ENCODE peak calls at places on chromosomes 13 and 19, in ten cellular contexts. U is GM06990; W is HFFc6; K is type B pancreatic cell; Z is activated B cell treated with CpG ODN at 0.5 μM for 24 hours; L is CD4-positive, alpha-beta T cell; V is endodermal cell; I is AG04450; N is heart left ventricle; T is fibroblast of lung. P is an unnamed sample.

GRCh38 chr19:14530505-14530904 is 1.1 kb downstream of the TECR start:
- DNase-seq in V (no peak), W (no peak), U (no peak), L (no peak), T (no peak), N (no peak), I (no peak), K (no peak), Z (no peak), P (no peak)

GRCh38 chr19:7670150-7670784 is 1.4 kb downstream of the RETN start:
- DNase-seq in W (no peak), N (no peak), V (no peak), U (no peak), I (no peak), Z (no peak), K (no peak), L (no peak), T (no peak), P (no peak)

GRCh38 chr19:48169585-48169973 is 565 bp downstream of the LIG1 start:
- DNase-seq in W (peak), I (peak), U (no peak), K (peak), L (peak), V (peak), T (peak), Z (peak), N (peak), P (peak)

GRCh38 chr19:956747-957451 is 27.2 kb upstream of the WDR18 start:
- DNase-seq in N (no peak), U (no peak), I (no peak), V (peak), W (peak), T (peak), Z (no peak), L (no peak), K (no peak), P (no peak)

GRCh38 chr19:40377876-40378385 is 12.1 kb downstream of the HIPK4 start:
- DNase-seq in V (no peak), U (no peak), W (no peak), N (no peak), Z (no peak), K (no peak), L (no peak), I (no peak), T (no peak), P (no peak)

GRCh38 chr19:43872547-43873336 is 45.6 kb downstream of the ZNF283 start:
- DNase-seq in I (no peak), L (no peak), T (peak), N (no peak), V (no peak), Z (no peak), U (no peak), K (no peak), W (no peak), P (no peak)

GRCh38 chr13:98083507-98083906 is 59.4 kb upstream of the FARP1 start:
- DNase-seq in V (no peak), K (no peak), I (peak), W (peak), U (no peak), Z (no peak), L (no peak), T (peak), N (no peak), P (no peak)

GRCh38 chr19:49106648-49107135 is 7.5 kb upstream of the LIN7B start:
- DNase-seq in K (no peak), T (peak), V (peak), W (peak), Z (peak), U (no peak), L (peak), I (no peak), N (peak), P (peak)

GRCh38 chr19:35268546-35269424 is at the start of gene USF2:
- DNase-seq in W (peak), N (peak), K (no peak), V (peak), U (peak), I (no peak), Z (peak), L (peak), T (peak), P (peak)

GRCh38 chr19:47049307-47049700 is 880 bp upstream of the TMEM160 start:
- DNase-seq in N (peak), T (no peak), L (no peak), Z (no peak), W (peak), K (no peak), V (peak), U (no peak), I (no peak), P (no peak)

GRCh38 chr19:5313307-5313706 is 27.3 kb downstream of the PTPRS start:
- DNase-seq in Z (peak), K (no peak), W (no peak), V (no peak), U (peak), L (no peak), T (no peak), I (no peak), N (no peak), P (no peak)

GRCh38 chr19:55451522-55452380 is 8.7 kb upstream of the SHISA7 start:
- DNase-seq in W (no peak), Z (no peak), I (no peak), V (peak), L (no peak), T (no peak), U (no peak), N (no peak), K (no peak), P (no peak)

GRCh38 chr13:80858131-80858530 is 517.2 kb upstream of the SPRY2 start:
- DNase-seq in Z (no peak), L (no peak), K (no peak), I (no peak), U (no peak), V (no peak), W (no peak), N (no peak), T (no peak), P (no peak)

GRCh38 chr13:43608400-43609137 is 178.2 kb downstream of the ENOX1 start:
- DNase-seq in N (no peak), L (no peak), Z (no peak), I (no peak), T (no peak), U (no peak), K (no peak), W (no peak), V (no peak), P (no peak)

GRCh38 chr19:13953021-13953531 is 767 bp downstream of the DCAF15 start:
- DNase-seq in L (no peak), K (no peak), U (no peak), I (no peak), W (peak), N (no peak), Z (no peak), T (peak), V (peak), P (no peak)

GRCh38 chr19:6020972-6021805 is 43.2 kb upstream of the RANBP3 start:
- DNase-seq in W (no peak), Z (no peak), N (no peak), V (no peak), T (no peak), L (no peak), K (no peak), U (no peak), I (no peak), P (no peak)

GRCh38 chr13:59673301-59673700 is 490.4 kb downstream of the DIAPH3 start:
- DNase-seq in V (no peak), L (no peak), T (peak), N (no peak), U (no peak), I (no peak), Z (no peak), W (no peak), K (no peak), P (no peak)

GRCh38 chr13:105410602-105411001 is 1124.9 kb downstream of the EFNB2 start:
- DNase-seq in T (peak), N (peak), V (peak), U (peak), K (no peak), I (no peak), L (no peak), W (no peak), Z (no peak), P (peak)

GRCh38 chr19:4064551-4065260 is 2.0 kb downstream of the ZBTB7A start:
- DNase-seq in U (no peak), L (no peak), W (no peak), N (peak), K (no peak), T (peak), V (peak), I (no peak), Z (peak), P (no peak)

GRCh38 chr13:85798999-85799646 is at the start of gene SLITRK6:
- DNase-seq in K (no peak), Z (no peak), W (peak), N (no peak), T (peak), U (no peak), L (no peak), V (peak), I (peak), P (no peak)

GRCh38 chr13:23799945-23800344 is 89.3 kb downstream of the MIPEP start:
- DNase-seq in T (peak), U (peak), L (no peak), I (no peak), Z (no peak), V (no peak), K (no peak), W (no peak), N (no peak), P (peak)

GRCh38 chr13:33849211-33849610 is 31.3 kb downstream of the RFC3 start:
- DNase-seq in T (no peak), L (no peak), Z (no peak), V (no peak), N (no peak), I (no peak), U (no peak), K (no peak), W (no peak), P (no peak)

GRCh38 chr19:7611541-7612279 is 16.0 kb downstream of the CAMSAP3 start:
- DNase-seq in Z (no peak), U (no peak), N (peak), K (no peak), W (no peak), T (no peak), I (no peak), V (no peak), L (no peak), P (no peak)

GRCh38 chr19:35718345-35719041 is 690 bp downstream of the KMT2B start:
- DNase-seq in K (no peak), U (peak), W (no peak), T (no peak), I (no peak), N (peak), L (no peak), V (peak), Z (no peak), P (peak)

GRCh38 chr19:38561658-38562057 is 56.1 kb downstream of the MAP4K1 start:
- DNase-seq in N (no peak), L (no peak), Z (no peak), K (no peak), U (no peak), W (no peak), T (no peak), I (no peak), V (no peak), P (peak)

GRCh38 chr13:94346261-94347019 is 133.0 kb downstream of the DCT start:
- DNase-seq in T (no peak), W (no peak), K (no peak), V (no peak), I (no peak), L (no peak), N (no peak), Z (no peak), U (no peak), P (no peak)

GRCh38 chr13:80572308-80572676 is 231.4 kb upstream of the SPRY2 start:
- DNase-seq in U (no peak), V (no peak), L (no peak), I (no peak), N (no peak), Z (no peak), T (no peak), W (no peak), K (no peak), P (no peak)

GRCh38 chr13:114081761-114082681 is 50.4 kb downstream of the RASA3 start:
- DNase-seq in Z (no peak), I (no peak), U (no peak), L (no peak), W (no peak), T (no peak), N (no peak), K (no peak), V (peak), P (no peak)

GRCh38 chr13:54210397-54211050 is 1181.9 kb downstream of the OLFM4 start:
- DNase-seq in T (no peak), U (no peak), L (no peak), N (no peak), I (no peak), V (no peak), W (no peak), Z (no peak), K (no peak), P (no peak)

DNA sequence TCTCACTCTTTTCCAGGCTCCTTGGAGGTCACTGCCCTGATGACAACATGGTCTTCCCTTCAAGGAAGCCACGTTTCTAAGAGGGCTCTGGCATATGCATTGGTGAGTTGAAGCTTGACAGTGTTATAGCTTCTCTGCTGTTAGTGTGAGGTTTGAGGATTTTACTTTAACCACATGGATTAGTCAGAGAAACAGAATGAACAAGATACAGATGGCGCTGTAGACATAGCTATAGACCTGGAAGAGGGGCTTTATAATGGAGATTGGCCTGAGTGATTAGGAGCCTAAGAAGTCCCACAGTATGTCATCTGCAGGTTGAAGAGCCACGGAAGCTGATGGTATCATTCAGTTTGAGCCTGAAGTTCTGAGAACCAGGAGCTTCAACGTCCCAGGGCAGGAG is 18.4 kb upstream of the URI1 start:
- DNase-seq in N (no peak), L (no peak), K (no peak), I (no peak), T (no peak), U (no peak), Z (no peak), V (no peak), W (peak), P (no peak)
- TF ChIP-seq CTCF in N (no peak), L (no peak), K (no peak), I (no peak), T (no peak), U (peak), Z (no peak), V (peak), W (no peak), P (no peak)

GRCh38 chr13:77820431-77821149 is 98.0 kb downstream of the EDNRB start:
- DNase-seq in T (no peak), I (no peak), W (no peak), Z (no peak), N (no peak), V (no peak), L (no peak), U (no peak), K (no peak), P (no peak)
- TF ChIP-seq CTCF in T (no peak), I (peak), W (no peak), Z (no peak), N (no peak), V (peak), L (no peak), U (peak), K (peak), P (no peak)

GRCh38 chr19:17677002-17677401 is 11.2 kb downstream of the UNC13A start:
- DNase-seq in N (no peak), U (no peak), Z (no peak), L (no peak), K (no peak), W (no peak), I (no peak), V (no peak), T (no peak), P (peak)
- TF ChIP-seq CTCF in N (no peak), U (peak), Z (no peak), L (no peak), K (no peak), W (peak), I (peak), V (peak), T (no peak), P (no peak)

GRCh38 chr19:2048959-2049740 is 1.9 kb downstream of the MKNK2 start:
- DNase-seq in I (no peak), Z (no peak), K (no peak), N (peak), V (no peak), T (no peak), U (peak), L (no peak), W (no peak), P (no peak)

GRCh38 chr19:2050349-2050990 is 574 bp downstream of the MKNK2 start:
- DNase-seq in K (no peak), N (no peak), T (no peak), I (no peak), V (no peak), L (no peak), U (no peak), W (no peak), Z (no peak), P (no peak)

GRCh38 chr19:2051771-2052704 is 994 bp upstream of the MKNK2 start:
- DNase-seq in I (no peak), W (no peak), K (no peak), L (no peak), N (peak), U (peak), Z (peak), T (peak), V (no peak), P (no peak)

GRCh38 chr19:2049741-2050348 is 1.2 kb downstream of the MKNK2 start:
- DNase-seq in Z (peak), I (no peak), T (peak), L (peak), N (peak), K (no peak), U (peak), W (peak), V (no peak), P (peak)

GRCh38 chr19:2050991-2051770 is at the start of gene MKNK2:
- DNase-seq in Z (peak), I (peak), L (peak), V (peak), W (peak), K (peak), U (peak), N (peak), T (peak), P (peak)
- TF ChIP-seq CTCF in Z (no peak), I (peak), L (peak), V (peak), W (peak), K (peak), U (peak), N (peak), T (peak), P (peak)

DNA sequence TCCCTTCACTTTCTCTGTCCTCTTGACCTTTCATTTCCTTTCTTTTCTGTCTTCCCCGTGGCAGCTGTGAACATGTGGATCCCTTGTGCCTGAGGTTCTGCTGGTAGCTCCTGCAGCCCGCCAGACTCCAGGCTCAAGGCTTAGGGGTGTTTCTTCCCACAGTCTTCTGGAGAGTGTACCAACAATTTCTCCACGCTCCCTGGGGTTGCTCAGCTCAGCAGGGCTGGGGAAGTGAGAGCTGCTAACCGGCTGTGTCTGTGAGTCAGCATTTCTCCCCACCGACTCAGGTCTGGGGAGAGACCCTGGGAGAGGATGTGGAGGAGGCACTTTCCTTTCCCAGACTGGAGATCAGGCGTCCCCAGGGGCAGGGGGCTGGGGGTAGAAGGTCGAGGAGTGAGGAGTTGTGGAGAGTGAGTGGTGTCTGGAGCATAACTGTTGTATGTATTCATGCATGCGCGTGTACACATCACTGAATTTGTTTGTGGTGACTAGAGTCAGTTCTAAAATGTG is 193.6 kb downstream of the KCNRG start:
- DNase-seq in N (peak), U (peak), Z (peak), I (peak), L (no peak), W (no peak), K (no peak), V (peak), T (peak), P (peak)
- TF ChIP-seq CTCF in N (no peak), U (no peak), Z (no peak), I (no peak), L (no peak), W (no peak), K (no peak), V (no peak), T (no peak), P (no peak)

GRCh38 chr19:11296264-11296663 is 304 bp downstream of the TSPAN16 start:
- DNase-seq in K (no peak), I (no peak), Z (no peak), N (peak), V (no peak), T (no peak), W (no peak), L (no peak), U (no peak), P (no peak)

GRCh38 chr19:11291991-11292390 is 4.0 kb upstream of the TSPAN16 start:
- DNase-seq in L (no peak), W (no peak), V (no peak), T (no peak), U (no peak), N (no peak), K (no peak), Z (no peak), I (no peak), P (no peak)

GRCh38 chr19:11293468-11294389 is 2.2 kb upstream of the TSPAN16 start:
- DNase-seq in W (peak), L (peak), I (peak), K (peak), N (peak), U (peak), T (peak), V (peak), Z (peak), P (peak)

GRCh38 chr19:11295180-11295579 is 780 bp upstream of the TSPAN16 start:
- DNase-seq in U (no peak), N (no peak), I (no peak), V (no peak), Z (no peak), K (no peak), T (no peak), L (no peak), W (no peak), P (no peak)

DNA sequence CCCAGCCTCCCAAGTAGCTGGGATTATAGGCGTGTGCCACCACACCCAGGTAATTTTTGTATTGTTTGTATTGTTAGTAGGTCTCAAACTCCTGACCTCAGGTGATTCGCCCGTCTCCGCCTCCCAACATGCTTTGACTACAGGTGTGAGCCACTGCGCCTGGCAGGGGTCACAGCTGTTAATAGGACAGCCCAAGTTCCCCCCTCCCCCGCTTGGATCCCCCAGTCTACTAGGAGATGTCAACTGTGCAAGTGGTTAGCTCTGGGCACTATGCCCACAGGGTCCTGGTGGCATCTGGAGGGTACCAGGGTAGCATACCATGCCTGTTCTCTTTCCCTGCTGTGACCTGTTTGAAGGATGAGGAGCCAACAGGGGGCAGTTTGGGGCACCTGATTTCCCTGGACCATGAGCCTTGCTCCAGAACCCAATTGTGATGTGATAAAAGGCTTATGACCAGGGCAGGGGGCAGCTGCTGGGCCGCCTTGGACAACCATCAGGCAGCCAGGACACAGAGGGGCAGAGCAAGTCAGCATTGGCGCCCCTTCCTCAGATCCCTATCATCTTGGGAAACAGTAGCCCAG is at the start of gene TSPAN16:
- DNase-seq in Z (no peak), I (no peak), U (no peak), L (no peak), N (no peak), W (no peak), V (peak), K (no peak), T (no peak), P (no peak)
- TF ChIP-seq CTCF in Z (no peak), I (no peak), U (no peak), L (no peak), N (no peak), W (peak), V (peak), K (no peak), T (no peak), P (no peak)

GRCh38 chr13:28231642-28232041 is 93.3 kb downstream of the PAN3 start:
- DNase-seq in V (no peak), T (no peak), I (no peak), L (no peak), N (no peak), U (no peak), Z (no peak), W (no peak), K (no peak), P (no peak)

DNA sequence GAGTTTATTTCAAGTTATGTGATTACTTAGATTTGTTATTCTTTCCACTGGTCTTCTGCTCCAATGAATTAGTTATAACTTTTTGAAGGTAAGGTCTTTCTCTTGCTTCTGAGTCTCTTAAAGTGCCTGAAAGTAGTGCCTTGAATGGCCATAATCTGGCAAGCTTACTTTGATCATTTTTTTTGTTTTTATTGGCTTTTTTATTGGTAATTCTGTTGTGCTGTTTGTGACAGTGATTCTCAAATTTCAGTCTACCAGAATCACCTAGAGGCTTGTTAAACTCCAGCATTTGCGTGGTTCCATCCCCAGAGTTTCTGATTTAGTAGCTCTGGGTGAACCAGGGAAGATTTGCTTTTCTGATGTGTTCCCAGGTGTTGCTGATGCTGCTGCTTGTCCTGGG is 91.2 kb downstream of the PAN3 start:
- DNase-seq in Z (no peak), W (no peak), I (no peak), V (no peak), L (no peak), N (no peak), U (no peak), K (no peak), T (no peak), P (no peak)
- TF ChIP-seq CTCF in Z (no peak), W (no peak), I (no peak), V (no peak), L (no peak), N (no peak), U (no peak), K (no peak), T (no peak), P (no peak)